ENCODE peak calls at places on chromosomes 3 and 15, in seven cellular contexts. D is effector memory CD4-positive, alpha-beta T cell; M is myocyte; S is activated CD8-positive, alpha-beta T cell treated with anti-CD3 and anti-CD28 coated beads, Interleukin-2, amount 10 ng/mL, durations not matched to agents 7 days and 5 days; F is GM04504; G is ACHN; R is kidney tubule cell. V is an unnamed sample.

GRCh38 chr3:24048843-24049242 is 103.8 kb downstream of the NR1D2 start:
- DNase-seq in D (no peak), M (peak; percentile 58), S (no peak), F (no peak), G (no peak), R (no peak), V (no peak)

GRCh38 chr15:79381593-79381992 is 50.5 kb upstream of the MINAR1 start:
- DNase-seq in D (no peak), M (no peak), S (no peak), F (no peak), G (no peak), R (no peak), V (no peak)

GRCh38 chr15:51327081-51327480 is 11.3 kb downstream of the CYP19A1 start:
- DNase-seq in D (no peak), M (no peak), S (no peak), F (no peak), G (no peak), R (no peak), V (no peak)

GRCh38 chr3:98777801-98778220 is 14.7 kb downstream of the ST3GAL6 start:
- DNase-seq in D (no peak), M (peak; percentile 32), S (no peak), F (peak; percentile 54), G (no peak), R (peak; percentile 75), V (peak; percentile 40)

GRCh38 chr3:99669879-99670555 is 31.6 kb downstream of the COL8A1 start:
- DNase-seq in D (no peak), M (no peak), S (no peak), F (no peak), G (no peak), R (no peak), V (peak; percentile 79)

GRCh38 chr3:164687902-164688301 is 390.4 kb downstream of the SI start:
- DNase-seq in D (no peak), M (no peak), S (no peak), F (no peak), G (no peak), R (no peak), V (no peak)

GRCh38 chr3:153111056-153111455 is 51.0 kb upstream of the RAP2B start:
- DNase-seq in D (no peak), M (no peak), S (no peak), F (no peak), G (no peak), R (no peak), V (no peak)

GRCh38 chr15:31758126-31758525 is 272.2 kb upstream of the CHRNA7 start:
- DNase-seq in D (no peak), M (peak; percentile 1), S (no peak), F (no peak), G (no peak), R (peak; percentile 64), V (peak; percentile 55)

GRCh38 chr3:189229421-189229820 is 57.6 kb downstream of the TPRG1 start:
- DNase-seq in D (no peak), M (peak; percentile 19), S (no peak), F (no peak), G (no peak), R (peak; percentile 49), V (no peak)

GRCh38 chr3:36257117-36257516 is 123.2 kb upstream of the STAC start:
- DNase-seq in D (no peak), M (no peak), S (no peak), F (no peak), G (peak; percentile 66), R (peak; percentile 89), V (peak; percentile 32)

GRCh38 chr3:134471521-134472193 is 14.1 kb downstream of the ANAPC13 start:
- DNase-seq in D (no peak), M (no peak), S (no peak), F (no peak), G (no peak), R (peak; percentile 52), V (peak; percentile 83)

GRCh38 chr3:77102916-77103769 is 63.2 kb downstream of the ROBO2 start:
- DNase-seq in D (no peak), M (no peak), S (no peak), F (no peak), G (no peak), R (no peak), V (no peak)

GRCh38 chr15:78216276-78217229 is 17.8 kb downstream of the ACSBG1 start:
- DNase-seq in D (no peak), M (no peak), S (no peak), F (no peak), G (peak; percentile 24), R (peak; percentile 75), V (peak; percentile 98)

GRCh38 chr15:90000175-90000923 is 775 bp upstream of the ZNF710 start:
- DNase-seq in D (no peak), M (peak; percentile 50), S (no peak), F (peak; percentile 7), G (no peak), R (peak; percentile 39), V (no peak)

GRCh38 chr3:50156991-50157493 is 1.9 kb downstream of the SEMA3F start:
- DNase-seq in D (no peak), M (no peak), S (no peak), F (no peak), G (peak; percentile 51), R (no peak), V (no peak)

GRCh38 chr3:46860381-46861292 is 2.6 kb downstream of the MYL3 start:
- DNase-seq in D (no peak), M (no peak), S (peak; percentile 39), F (no peak), G (peak; percentile 27), R (peak; percentile 34), V (peak; percentile 44)

GRCh38 chr3:129341331-129342141 is 62.9 kb downstream of the HMCES start:
- DNase-seq in D (no peak), M (no peak), S (no peak), F (no peak), G (no peak), R (no peak), V (no peak)

GRCh38 chr15:78987891-78988360 is 43.1 kb upstream of the CTSH start:
- DNase-seq in D (no peak), M (peak; percentile 35), S (no peak), F (no peak), G (peak; percentile 6), R (peak; percentile 31), V (no peak)

V was measured in PC-3.